ENCODE peak calls at places on chromosomes 6 and 20, in ten cellular contexts. S, X, Y, I, B, G, T, V, W and K are unnamed samples.
A peak's percentile ranks its signal among the peaks of the same experiment; 100 is the strongest.

GRCh38 chr6:44771647-44772415 is 384.3 kb downstream of the CDC5L start:
- DNase-seq in S (no peak), X (no peak), Y (no peak), I (no peak), B (no peak), G (no peak), T (no peak), V (no peak), W (no peak), K (no peak)

GRCh38 chr6:145498425-145498824 is 236.9 kb downstream of the EPM2A start:
- DNase-seq in S (no peak), X (no peak), Y (no peak), I (no peak), B (no peak), G (no peak), T (no peak), V (no peak), W (no peak), K (no peak)

GRCh38 chr6:134216304-134217029 is 101.4 kb downstream of the SGK1 start:
- DNase-seq in S (no peak), X (no peak), Y (no peak), I (no peak), B (no peak), G (no peak), T (no peak), V (no peak), W (no peak), K (no peak)

GRCh38 chr6:38554700-38555413 is 84.9 kb downstream of the BTBD9 start:
- DNase-seq in S (peak; percentile 31), X (peak; percentile 39), Y (no peak), I (no peak), B (no peak), G (no peak), T (no peak), V (no peak), W (no peak), K (no peak)

GRCh38 chr20:33415948-33416347 is 14.6 kb upstream of the CDK5RAP1 start:
- DNase-seq in S (peak; percentile 70), X (no peak), Y (no peak), I (peak; percentile 74), B (no peak), G (no peak), T (peak; percentile 52), V (peak; percentile 43), W (peak; percentile 50), K (peak; percentile 13)

GRCh38 chr20:8855315-8855714 is 213.6 kb upstream of the PLCB4 start:
- DNase-seq in S (peak; percentile 46), X (no peak), Y (no peak), I (no peak), B (no peak), G (no peak), T (no peak), V (no peak), W (no peak), K (no peak)

GRCh38 chr6:169495601-169496000 is 206.2 kb downstream of the WDR27 start:
- DNase-seq in S (peak; percentile 28), X (no peak), Y (no peak), I (no peak), B (no peak), G (no peak), T (no peak), V (no peak), W (no peak), K (no peak)

GRCh38 chr20:50048420-50049166 is 64.4 kb downstream of the UBE2V1 start:
- DNase-seq in S (no peak), X (no peak), Y (no peak), I (no peak), B (no peak), G (no peak), T (no peak), V (no peak), W (no peak), K (peak; percentile 10)

GRCh38 chr6:44064089-44064947 is 62.9 kb downstream of the MRPL14 start:
- DNase-seq in S (peak; percentile 91), X (peak; percentile 99), Y (no peak), I (no peak), B (peak; percentile 88), G (peak; percentile 86), T (no peak), V (peak; percentile 86), W (no peak), K (no peak)

GRCh38 chr6:156832166-156832743 is 55.1 kb downstream of the ARID1B start:
- DNase-seq in S (peak; percentile 79), X (peak; percentile 64), Y (no peak), I (no peak), B (peak; percentile 46), G (no peak), T (no peak), V (peak; percentile 50), W (no peak), K (no peak)

GRCh38 chr6:157579467-157580031 is 198.6 kb downstream of the ZDHHC14 start:
- DNase-seq in S (no peak), X (no peak), Y (no peak), I (no peak), B (peak; percentile 90), G (no peak), T (no peak), V (peak; percentile 19), W (no peak), K (no peak)

GRCh38 chr20:47297746-47298145 is 58.8 kb downstream of the ZMYND8 start:
- DNase-seq in S (no peak), X (no peak), Y (no peak), I (no peak), B (no peak), G (no peak), T (no peak), V (no peak), W (no peak), K (no peak)

GRCh38 chr20:57705103-57705899 is 4.5 kb downstream of the PMEPA1 start:
- DNase-seq in S (no peak), X (no peak), Y (no peak), I (no peak), B (no peak), G (no peak), T (no peak), V (no peak), W (no peak), K (no peak)

GRCh38 chr6:422423-423061 is 31.0 kb downstream of the IRF4 start:
- DNase-seq in S (peak; percentile 97), X (peak; percentile 95), Y (no peak), I (no peak), B (no peak), G (peak; percentile 89), T (peak; percentile 76), V (peak; percentile 92), W (no peak), K (no peak)

GRCh38 chr20:3203315-3204123 is 963 bp downstream of the DDRGK1 start:
- DNase-seq in S (no peak), X (no peak), Y (no peak), I (no peak), B (peak; percentile 24), G (no peak), T (no peak), V (no peak), W (peak; percentile 20), K (no peak)

DNA sequence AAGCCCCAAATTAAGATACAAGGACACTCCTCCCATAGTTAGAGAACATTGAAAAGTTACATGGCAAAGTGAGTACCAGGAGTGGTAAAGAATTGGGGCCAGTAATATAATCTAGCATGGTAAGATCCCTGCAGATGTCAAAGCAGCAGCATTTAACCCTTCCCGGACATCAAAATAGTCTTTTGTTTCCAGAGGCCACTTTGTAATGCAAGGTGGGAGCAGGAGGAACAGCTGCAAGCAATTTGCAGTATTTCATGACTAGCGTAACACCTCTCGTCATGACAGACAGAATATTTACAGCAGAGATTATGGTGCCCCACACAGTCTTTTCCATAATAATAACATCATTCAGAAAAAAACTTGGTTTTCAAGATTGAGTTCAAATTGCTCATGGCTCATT is 123.2 kb upstream of the VGLL2 start:
- DNase-seq in S (no peak), X (no peak), Y (no peak), I (no peak), B (no peak), G (no peak), T (no peak), V (no peak), W (no peak), K (no peak)
- H3K27ac ChIP-seq in S (no peak overlapping the region), X (no peak overlapping the region), Y (no peak overlapping the region), I (peak overlapping the region; percentile 19), B (no peak overlapping the region), G (no peak overlapping the region), T (no peak overlapping the region), V (no peak overlapping the region), W (no peak overlapping the region), K (no peak overlapping the region)

GRCh38 chr6:89763550-89763949 is 56.0 kb downstream of the MDN1 start:
- DNase-seq in S (peak; percentile 19), X (no peak), Y (no peak), I (no peak), B (no peak), G (peak; percentile 7), T (no peak), V (no peak), W (no peak), K (no peak)
- H3K27ac ChIP-seq in S (no peak overlapping the region), X (no peak overlapping the region), Y (no peak overlapping the region), I (no peak overlapping the region), B (no peak overlapping the region), G (no peak overlapping the region), T (no peak overlapping the region), V (no peak overlapping the region), W (no peak overlapping the region), K (no peak overlapping the region)

GRCh38 chr6:11761744-11762620 is 16.6 kb downstream of the ADTRP start:
- DNase-seq in S (no peak), X (no peak), Y (no peak), I (no peak), B (no peak), G (no peak), T (no peak), V (no peak), W (no peak), K (no peak)

GRCh38 chr6:11763460-11764249 is 14.9 kb downstream of the ADTRP start:
- DNase-seq in S (peak; percentile 46), X (no peak), Y (no peak), I (no peak), B (no peak), G (no peak), T (no peak), V (no peak), W (no peak), K (no peak)

GRCh38 chr6:11764250-11764604 is 14.4 kb downstream of the ADTRP start:
- DNase-seq in S (no peak), X (no peak), Y (no peak), I (no peak), B (no peak), G (no peak), T (no peak), V (no peak), W (no peak), K (no peak)

GRCh38 chr6:11759995-11760394 is 18.6 kb downstream of the ADTRP start:
- DNase-seq in S (no peak), X (no peak), Y (no peak), I (no peak), B (no peak), G (no peak), T (no peak), V (no peak), W (no peak), K (no peak)

GRCh38 chr6:11762782-11763459 is 15.7 kb downstream of the ADTRP start:
- DNase-seq in S (no peak), X (peak; percentile 31), Y (no peak), I (no peak), B (peak; percentile 34), G (no peak), T (no peak), V (no peak), W (no peak), K (no peak)
- H3K27ac ChIP-seq in S (no peak overlapping the region), X (no peak overlapping the region), Y (no peak overlapping the region), I (no peak overlapping the region), B (no peak overlapping the region), G (no peak overlapping the region), T (peak overlapping the region; percentile 23), V (peak overlapping the region; percentile 92), W (peak overlapping the region; percentile 66), K (no peak overlapping the region)

GRCh38 chr6:17419189-17419575 is 25.8 kb downstream of the CAP2 start:
- DNase-seq in S (no peak), X (no peak), Y (no peak), I (no peak), B (no peak), G (no peak), T (no peak), V (no peak), W (no peak), K (no peak)
- H3K27ac ChIP-seq in S (peak overlapping the region; percentile 83), X (peak overlapping the region; percentile 96), Y (no peak overlapping the region), I (peak overlapping the region; percentile 96), B (no peak overlapping the region), G (no peak overlapping the region), T (no peak overlapping the region), V (peak overlapping the region; percentile 99), W (peak overlapping the region; percentile 99), K (no peak overlapping the region)